ENCODE peak calls at places on chromosomes 11 and 22, in four cellular contexts. J is dorsolateral prefrontal cortex, X is OCI-LY7, O is adipocyte. C is an unnamed sample.

GRCh38 chr11:106077609-106078517 is at the start of gene AASDHPPT:
- DNase-seq in O (peak), J (no peak), X (peak), C (peak)

GRCh38 chr11:13183094-13183825 is 94.3 kb upstream of the BMAL1 start:
- DNase-seq in O (peak), X (no peak), J (no peak), C (peak)

GRCh38 chr11:96338910-96339703 is 3.9 kb downstream of the MAML2 start:
- DNase-seq in J (peak), O (peak), X (peak), C (peak)

GRCh38 chr22:19687561-19688300 is 26.6 kb upstream of the SEPTIN5 start:
- DNase-seq in J (no peak), O (no peak), X (no peak), C (no peak)

GRCh38 chr11:122268601-122269130 is 152.7 kb upstream of the BLID start:
- DNase-seq in O (no peak), X (no peak), J (no peak), C (no peak)

GRCh38 chr11:14378171-14378570 is 19.2 kb upstream of the RRAS2 start:
- DNase-seq in X (no peak), O (no peak), J (no peak), C (no peak)

GRCh38 chr11:104033561-104033960 is 2.9 kb upstream of the DDI1 start:
- DNase-seq in O (peak), X (no peak), J (no peak), C (no peak)

GRCh38 chr11:47857485-47858168 is 9.5 kb upstream of the NUP160 start:
- DNase-seq in X (peak), O (no peak), J (no peak), C (no peak)

GRCh38 chr11:36033082-36033751 is 89.4 kb downstream of the LDLRAD3 start:
- DNase-seq in X (no peak), O (no peak), J (no peak), C (no peak)

GRCh38 chr11:2233693-2234455 is 36.5 kb downstream of the ASCL2 start:
- DNase-seq in J (no peak), O (no peak), X (no peak), C (no peak)

GRCh38 chr11:132520199-132520598 is 1012.1 kb downstream of the OPCML start:
- DNase-seq in X (no peak), O (peak), J (no peak), C (no peak)

GRCh38 chr11:110951609-110952008 is 239.4 kb upstream of the ARHGAP20 start:
- DNase-seq in J (no peak), O (no peak), X (no peak), C (no peak)

GRCh38 chr11:43130616-43131015 is 181.2 kb upstream of the API5 start:
- DNase-seq in X (no peak), O (no peak), J (peak), C (no peak)

GRCh38 chr11:58788355-58789023 is 56.0 kb downstream of the GLYATL2 start:
- DNase-seq in J (peak), O (peak), X (peak), C (peak)

GRCh38 chr11:92671081-92671480 is 298.4 kb upstream of the MTNR1B start:
- DNase-seq in X (no peak), O (no peak), J (no peak), C (no peak)
- H3K4me3 ChIP-seq in X (no peak), O (no peak), J (no peak), C (no peak)

GRCh38 chr11:64448599-64449380 is 89.8 kb downstream of the RPS6KA4 start:
- DNase-seq in J (peak), X (peak), O (peak), C (peak)

GRCh38 chr11:64447717-64448598 is 89.0 kb downstream of the RPS6KA4 start:
- DNase-seq in O (peak), J (peak), X (peak), C (no peak)

GRCh38 chr11:64450168-64450560 is 91.2 kb downstream of the RPS6KA4 start:
- DNase-seq in O (no peak), X (no peak), J (no peak), C (no peak)

GRCh38 chr11:64451856-64452255 is 92.9 kb downstream of the RPS6KA4 start:
- DNase-seq in O (no peak), J (no peak), X (no peak), C (no peak)

DNA sequence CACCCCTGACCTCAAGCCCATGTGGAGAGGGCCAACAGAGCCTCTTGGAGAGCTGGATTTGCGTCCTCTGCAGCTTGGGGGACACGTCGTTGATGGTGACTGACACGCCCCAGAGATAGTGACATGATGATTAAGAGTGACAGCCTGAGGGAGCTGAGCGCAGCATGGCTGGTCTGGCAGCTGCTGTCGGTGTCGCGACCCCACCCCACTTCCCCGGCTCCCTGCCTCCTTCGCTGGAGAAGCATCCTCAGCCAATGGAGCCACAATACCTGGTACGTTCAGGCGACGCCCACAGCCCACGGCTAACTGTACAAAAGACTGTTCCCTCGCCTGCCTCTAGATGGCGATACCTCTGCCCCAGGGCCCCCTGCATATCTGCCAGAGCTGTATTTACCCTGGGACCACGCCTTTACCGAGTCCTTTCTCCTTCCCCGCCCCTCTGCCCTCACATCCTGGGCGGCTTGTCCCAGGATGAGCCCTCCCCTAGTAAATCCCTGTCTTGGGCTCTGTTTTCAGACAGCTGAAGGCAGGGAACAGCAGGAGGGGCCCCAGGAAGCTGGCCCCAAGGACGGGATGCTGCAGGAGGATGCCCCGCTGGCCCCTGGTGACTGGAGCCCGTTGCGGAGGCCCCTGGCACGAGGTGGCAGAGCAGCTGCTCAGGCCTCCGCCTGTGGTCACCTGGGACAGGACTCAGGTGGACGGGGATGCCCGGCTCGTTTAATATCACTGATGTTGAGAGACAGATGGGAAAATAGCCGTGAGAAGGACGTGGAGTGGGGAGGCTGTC is 90.6 kb downstream of the RPS6KA4 start:
- DNase-seq in O (peak), J (peak), X (peak), C (peak)
- H3K4me3 ChIP-seq in O (peak), J (peak), X (peak), C (no peak)

DNA sequence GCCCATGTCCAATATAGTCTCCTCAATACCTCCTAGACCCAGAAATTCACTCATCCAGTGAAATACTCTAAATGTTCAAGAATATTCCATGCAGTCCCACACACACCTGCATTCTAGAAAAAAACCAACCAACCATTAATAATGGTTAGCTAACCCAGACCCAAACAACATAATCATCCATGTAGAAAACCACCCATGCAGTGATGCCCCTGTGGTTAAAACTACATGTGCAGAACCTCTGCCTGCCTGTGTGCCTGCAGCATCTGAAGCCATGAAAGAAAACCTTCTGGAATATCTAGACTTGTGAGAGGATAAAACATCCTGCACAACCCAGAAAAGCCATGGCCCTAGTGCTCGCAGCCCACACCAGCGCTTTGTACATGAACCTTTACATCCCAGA is 47.8 kb downstream of the SLC22A12 start:
- DNase-seq in J (no peak), O (no peak), X (no peak), C (no peak)
- H3K4me3 ChIP-seq in J (peak), O (no peak), X (no peak), C (no peak)

GRCh38 chr22:38097557-38098409 is 12.7 kb downstream of the BAIAP2L2 start:
- DNase-seq in O (no peak), X (no peak), J (no peak), C (no peak)
- H3K4me3 ChIP-seq in O (no peak), X (no peak), J (no peak), C (no peak)

DNA sequence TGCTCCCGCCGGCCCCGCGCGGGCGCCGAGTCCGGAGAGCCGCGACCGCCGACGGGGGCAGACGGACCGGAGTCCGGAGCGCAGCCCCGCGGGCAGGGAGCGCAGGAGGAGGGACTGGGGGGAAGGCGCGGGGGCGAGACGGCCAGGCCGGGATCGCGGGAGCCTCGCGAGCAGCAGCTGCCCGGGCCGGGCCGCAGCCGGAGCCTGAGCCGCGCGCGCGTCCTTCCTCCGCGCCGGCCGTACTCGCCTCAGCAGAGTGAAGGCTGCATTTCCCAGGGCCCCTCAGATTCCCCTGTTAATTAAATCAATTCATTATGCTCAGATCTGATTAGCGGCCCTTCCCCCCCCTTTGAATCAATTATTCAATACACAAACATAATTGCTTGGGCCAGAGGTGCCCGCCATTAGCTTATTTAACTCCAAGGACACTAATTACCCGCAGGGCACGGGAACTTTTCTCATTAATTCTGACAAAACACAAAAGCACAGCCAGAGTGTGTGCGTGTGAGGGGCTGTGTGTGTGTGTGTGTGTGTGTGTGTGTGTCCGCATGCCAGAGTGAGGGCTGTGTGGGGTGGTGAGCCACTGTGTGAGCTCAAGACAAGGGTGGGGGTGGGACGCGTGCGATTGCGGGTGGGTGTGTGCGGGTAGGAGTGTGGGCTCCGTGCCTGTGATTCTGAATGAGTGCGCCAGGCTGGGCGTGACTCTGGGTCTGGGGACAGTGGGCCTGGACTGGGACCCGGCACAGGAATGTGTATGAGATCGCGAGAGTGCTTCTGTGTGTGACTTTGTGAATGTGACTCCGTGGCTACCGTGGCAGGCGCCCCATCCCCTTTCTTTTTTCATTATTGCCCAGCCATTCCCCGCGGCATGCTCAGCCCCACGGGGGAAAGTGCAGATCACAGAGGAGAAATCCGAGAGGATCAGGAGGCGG is 5.1 kb upstream of the LMO1 start:
- DNase-seq in X (no peak), J (peak), O (peak), C (no peak)
- H3K4me3 ChIP-seq in X (no peak), J (peak), O (peak), C (no peak)